ENCODE peak calls at places on chromosomes 4 and X, in six cellular contexts. W is WTC11, U is GM10248, F is foreskin fibroblast, L is Calu3, K is heart right ventricle. B is an unnamed sample.

GRCh38 chrX:153400146-153401132 is 711 bp downstream of the PNMA6E start:
- DNase-seq in W (peak), U (peak), F (no peak), L (peak), K (no peak), B (no peak)

GRCh38 chr4:173333658-173334084 is 487 bp downstream of the HMGB2 start:
- DNase-seq in W (peak), U (peak), F (peak), L (peak), K (peak), B (no peak)

GRCh38 chr4:123342498-123342897 is 54.1 kb upstream of the SPRY1 start:
- DNase-seq in W (no peak), U (no peak), F (no peak), L (no peak), K (no peak), B (no peak)

GRCh38 chrX:136143714-136144113 is 3.6 kb upstream of the FHL1 start:
- DNase-seq in W (no peak), U (peak), F (no peak), L (no peak), K (peak), B (no peak)

GRCh38 chr4:168682898-168683500 is 186.1 kb downstream of the PALLD start:
- DNase-seq in W (no peak), U (no peak), F (no peak), L (no peak), K (no peak), B (no peak)

GRCh38 chr4:5955856-5956255 is 62.4 kb downstream of the C4orf50 start:
- DNase-seq in W (no peak), U (no peak), F (no peak), L (no peak), K (no peak), B (no peak)

GRCh38 chrX:150489359-150490015 is 78.9 kb upstream of the MTM1 start:
- DNase-seq in W (no peak), U (no peak), F (no peak), L (no peak), K (no peak), B (no peak)

GRCh38 chrX:102950908-102951866 is 14.1 kb downstream of the RAB40AL start:
- DNase-seq in W (peak), U (peak), F (peak), L (peak), K (peak), B (no peak)

GRCh38 chr4:159141193-159141592 is 38.3 kb downstream of the RAPGEF2 start:
- DNase-seq in W (no peak), U (no peak), F (peak), L (no peak), K (no peak), B (no peak)

GRCh38 chr4:183905593-183906485 is 732 bp downstream of the STOX2 start:
- DNase-seq in W (peak), U (no peak), F (peak), L (peak), K (peak), B (no peak)

GRCh38 chr4:150950657-150951056 is 64.4 kb downstream of the LRBA start:
- DNase-seq in W (no peak), U (no peak), F (no peak), L (peak), K (no peak), B (no peak)

GRCh38 chr4:137909910-137910309 is 332.2 kb downstream of the SLC7A11 start:
- DNase-seq in W (peak), U (no peak), F (no peak), L (peak), K (no peak), B (no peak)

GRCh38 chr4:78121338-78121904 is 64.3 kb downstream of the FRAS1 start:
- DNase-seq in W (no peak), U (no peak), F (no peak), L (no peak), K (peak), B (no peak)

GRCh38 chr4:59695355-59696053 is 1504.6 kb upstream of the ADGRL3 start:
- DNase-seq in W (no peak), U (no peak), F (no peak), L (no peak), K (no peak), B (no peak)

GRCh38 chr4:101393256-101393655 is 45.9 kb upstream of the PPP3CA start:
- DNase-seq in W (no peak), U (no peak), F (peak), L (peak), K (no peak), B (peak)

GRCh38 chr4:53861856-53862610 is 202.4 kb downstream of the CHIC2 start:
- DNase-seq in W (no peak), U (no peak), F (peak), L (no peak), K (peak), B (peak)

GRCh38 chr4:123452585-123452984 is 56.0 kb downstream of the SPRY1 start:
- DNase-seq in W (no peak), U (no peak), F (peak), L (no peak), K (peak), B (peak)

GRCh38 chr4:95867919-95868318 is 28.0 kb downstream of the PDHA2 start:
- DNase-seq in W (no peak), U (no peak), F (no peak), L (no peak), K (no peak), B (no peak)

GRCh38 chr4:139655116-139655515 is 10.5 kb upstream of the MGST2 start:
- DNase-seq in W (no peak), U (no peak), F (peak), L (no peak), K (no peak), B (no peak)

GRCh38 chrX:39152106-39152649 is 350.9 kb downstream of the MID1IP1 start:
- DNase-seq in W (peak), U (peak), F (peak), L (peak), K (peak), B (no peak)

GRCh38 chrX:20463296-20464075 is 196.8 kb upstream of the RPS6KA3 start:
- DNase-seq in W (no peak), U (no peak), F (no peak), L (no peak), K (no peak), B (no peak)

GRCh38 chr4:37628977-37629609 is 57.1 kb downstream of the RELL1 start:
- DNase-seq in W (no peak), U (no peak), F (peak), L (peak), K (no peak), B (peak)

GRCh38 chr4:169439244-169439643 is 168.5 kb upstream of the SH3RF1 start:
- DNase-seq in W (no peak), U (peak), F (peak), L (no peak), K (no peak), B (peak)

GRCh38 chrX:118634336-118634735 is 93.1 kb upstream of the IL13RA1 start:
- DNase-seq in W (no peak), U (no peak), F (no peak), L (no peak), K (no peak), B (no peak)

GRCh38 chr4:156803056-156803455 is 168.5 kb downstream of the PDGFC start:
- DNase-seq in W (no peak), U (no peak), F (peak), L (no peak), K (no peak), B (no peak)

GRCh38 chr4:13268165-13268564 is 216.0 kb downstream of the RAB28 start:
- DNase-seq in W (no peak), U (no peak), F (no peak), L (no peak), K (no peak), B (no peak)

GRCh38 chrX:149877636-149878035 is 3.3 kb upstream of the MAGEA8 start:
- DNase-seq in W (no peak), U (no peak), F (peak), L (no peak), K (no peak), B (no peak)

GRCh38 chrX:27555514-27555913 is 34.6 kb upstream of the DCAF8L2 start:
- DNase-seq in W (no peak), U (peak), F (no peak), L (peak), K (no peak), B (no peak)
- TF ChIP-seq CTCF in W (peak), U (no peak), F (no peak), L (peak), K (peak), B (peak)

DNA sequence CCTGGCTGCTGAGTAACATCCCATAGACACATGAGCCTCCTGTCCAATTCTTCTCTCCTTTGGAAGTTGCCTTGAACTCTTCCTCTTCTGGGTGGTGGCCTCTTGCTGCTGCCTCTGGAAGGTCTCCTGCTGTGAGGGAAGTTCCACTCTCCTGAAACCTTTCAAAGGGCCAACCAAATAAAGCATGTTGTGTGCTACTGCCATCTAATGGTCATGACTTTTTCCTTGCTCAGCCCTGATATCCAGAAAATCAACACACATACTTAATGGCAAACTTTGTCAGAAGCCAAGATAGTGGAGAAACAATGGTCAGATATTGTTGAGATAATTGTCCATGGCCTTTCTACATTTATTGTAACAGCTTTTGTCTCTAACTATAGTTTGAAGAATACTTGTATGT is 19.1 kb upstream of the ZXDA start:
- DNase-seq in W (peak), U (no peak), F (peak), L (no peak), K (no peak), B (no peak)
- TF ChIP-seq CTCF in W (no peak), U (peak), F (peak), L (no peak), K (peak), B (peak)

GRCh38 chrX:41561045-41561444 is 113.9 kb downstream of the NYX start:
- DNase-seq in W (no peak), U (peak), F (peak), L (no peak), K (peak), B (peak)

GRCh38 chrX:41559235-41559634 is 112.1 kb downstream of the NYX start:
- DNase-seq in W (no peak), U (no peak), F (no peak), L (no peak), K (no peak), B (no peak)

GRCh38 chrX:41559662-41560061 is 112.5 kb downstream of the NYX start:
- DNase-seq in W (no peak), U (no peak), F (peak), L (no peak), K (peak), B (peak)

GRCh38 chrX:41556958-41557357 is 109.8 kb downstream of the NYX start:
- DNase-seq in W (no peak), U (no peak), F (no peak), L (no peak), K (no peak), B (no peak)

GRCh38 chrX:41558531-41558930 is 111.4 kb downstream of the NYX start:
- DNase-seq in W (no peak), U (peak), F (peak), L (no peak), K (no peak), B (no peak)
- TF ChIP-seq CTCF in W (no peak), U (peak), F (peak), L (no peak), K (peak), B (peak)

GRCh38 chr4:88794087-88794486 is 96.5 kb upstream of the NAP1L5 start:
- DNase-seq in W (no peak), U (no peak), F (no peak), L (no peak), K (no peak), B (no peak)

GRCh38 chr4:88792821-88793220 is 95.2 kb upstream of the NAP1L5 start:
- DNase-seq in W (no peak), U (no peak), F (peak), L (no peak), K (no peak), B (no peak)

GRCh38 chr4:88792268-88792781 is 94.7 kb upstream of the NAP1L5 start:
- DNase-seq in W (no peak), U (peak), F (peak), L (peak), K (no peak), B (no peak)

GRCh38 chr4:88793473-88793872 is 95.8 kb upstream of the NAP1L5 start:
- DNase-seq in W (no peak), U (no peak), F (no peak), L (no peak), K (no peak), B (no peak)

DNA sequence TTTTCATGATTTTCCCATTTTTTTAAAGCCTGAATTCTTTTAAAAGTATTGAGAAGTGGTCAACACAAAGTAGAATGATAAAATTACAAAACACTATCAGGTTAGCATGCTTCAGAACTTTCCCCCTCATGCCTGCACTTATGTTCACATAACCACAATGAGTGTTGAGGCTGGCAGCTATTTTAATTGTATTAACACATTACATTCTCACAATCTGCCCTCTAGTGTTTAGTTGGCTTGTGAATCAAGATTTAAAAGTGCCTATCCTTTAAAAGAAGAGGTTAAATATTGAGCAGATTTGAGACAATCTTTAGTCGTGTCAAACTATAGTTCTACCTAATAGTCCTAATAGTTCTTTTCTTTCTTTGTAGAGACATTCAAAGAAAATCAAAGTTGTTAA is 93.6 kb upstream of the NAP1L5 start:
- DNase-seq in W (no peak), U (no peak), F (no peak), L (no peak), K (no peak), B (peak)
- TF ChIP-seq CTCF in W (no peak), U (peak), F (peak), L (peak), K (peak), B (peak)

GRCh38 chrX:137926090-137926489 is 360.2 kb downstream of the ZIC3 start:
- DNase-seq in W (peak), U (no peak), F (no peak), L (no peak), K (no peak), B (peak)
- TF ChIP-seq CTCF in W (peak), U (no peak), F (no peak), L (no peak), K (peak), B (peak)

GRCh38 chr4:25563071-25563564 is 92.5 kb upstream of the SLC34A2 start:
- DNase-seq in W (no peak), U (no peak), F (no peak), L (no peak), K (no peak), B (no peak)

GRCh38 chr4:25564836-25565235 is 90.8 kb upstream of the SLC34A2 start:
- DNase-seq in W (no peak), U (no peak), F (no peak), L (no peak), K (no peak), B (no peak)

GRCh38 chr4:25560605-25561004 is 95.0 kb upstream of the SLC34A2 start:
- DNase-seq in W (no peak), U (no peak), F (no peak), L (no peak), K (no peak), B (no peak)

GRCh38 chr4:25559508-25559907 is 96.1 kb upstream of the SLC34A2 start:
- DNase-seq in W (no peak), U (no peak), F (no peak), L (no peak), K (no peak), B (no peak)
- TF ChIP-seq CTCF in W (no peak), U (no peak), F (no peak), L (no peak), K (no peak), B (no peak)

DNA sequence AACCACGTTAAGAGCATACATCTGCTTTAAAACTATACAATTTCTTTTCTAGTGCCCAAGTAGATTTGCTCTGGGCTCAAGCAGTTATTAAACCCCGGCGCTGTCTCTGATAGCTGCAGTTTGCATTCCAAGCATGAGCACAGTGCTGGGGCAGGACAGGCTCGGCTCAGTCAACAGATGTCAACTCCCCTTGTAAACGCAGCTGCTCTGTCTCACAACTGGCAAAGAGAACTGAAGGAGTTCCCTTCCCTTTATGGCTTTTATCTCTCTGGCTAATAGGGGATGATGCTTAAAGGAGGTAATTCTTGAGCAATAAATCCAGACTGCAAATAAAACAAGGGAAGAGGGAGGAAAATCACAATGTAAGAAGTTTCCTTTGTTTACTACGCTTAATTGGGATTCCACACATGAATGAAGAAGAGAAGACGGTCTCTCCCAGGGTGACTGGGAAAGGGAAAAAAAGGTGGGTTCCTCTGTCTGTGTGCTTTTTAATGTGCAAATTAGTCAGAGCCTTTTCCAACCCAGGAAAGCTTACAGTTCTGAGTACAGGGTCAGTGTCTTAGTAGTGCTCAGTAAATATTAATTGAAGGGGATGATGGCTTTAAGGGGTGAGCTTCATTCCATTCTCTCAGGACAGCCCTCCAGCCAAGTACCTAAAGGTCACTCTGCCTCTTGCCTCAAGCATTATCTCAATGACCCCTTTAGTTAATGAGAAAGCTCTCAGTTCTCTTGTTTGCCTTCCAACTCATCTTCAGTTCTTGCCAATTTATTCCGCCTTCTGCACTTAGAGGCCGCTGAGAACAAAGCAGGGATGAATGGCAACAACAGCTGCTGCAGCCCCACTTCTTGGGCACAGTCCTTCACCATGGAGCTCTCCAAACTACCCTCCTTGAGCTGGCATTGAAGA is 155.7 kb upstream of the JADE1 start:
- DNase-seq in W (no peak), U (no peak), F (peak), L (no peak), K (peak), B (no peak)
- TF ChIP-seq CTCF in W (no peak), U (no peak), F (no peak), L (no peak), K (no peak), B (no peak)

B was measured in astrocyte of the cerebellum.